ENCODE peak calls at places on chromosomes 7 and 10, in five cellular contexts. M, H, X, G and T are unnamed samples.

GRCh38 chr7:19017374-19017773 is 100.1 kb downstream of the TWIST1 start:
- DNase-seq in M (no peak), H (no peak), G (peak; percentile 19), X (no peak), T (no peak)

GRCh38 chr10:34654211-34654610 is 160.9 kb downstream of the PARD3 start:
- DNase-seq in X (no peak), G (no peak), H (no peak), M (no peak), T (no peak)

GRCh38 chr7:134703781-134704180 is 57.1 kb downstream of the BPGM start:
- DNase-seq in G (no peak), X (no peak), M (peak; percentile 28), H (peak; percentile 79), T (no peak)

GRCh38 chr7:122303522-122303970 is 1.0 kb downstream of the FEZF1 start:
- DNase-seq in M (no peak), X (no peak), H (no peak), G (peak; percentile 59), T (no peak)

GRCh38 chr10:114239117-114239993 is at the start of gene VWA2:
- DNase-seq in X (peak; percentile 76), M (peak; percentile 57), G (peak; percentile 77), H (no peak), T (peak; percentile 89)

GRCh38 chr10:97821308-97822038 is 28.2 kb upstream of the GOLGA7B start:
- DNase-seq in H (no peak), G (peak; percentile 44), M (no peak), X (no peak), T (no peak)

GRCh38 chr10:99944860-99945259 is 64.9 kb downstream of the DNMBP start:
- DNase-seq in H (no peak), G (no peak), X (no peak), M (no peak), T (no peak)

GRCh38 chr7:116315293-116315692 is 105.0 kb downstream of the TES start:
- DNase-seq in G (no peak), X (no peak), H (no peak), M (no peak), T (no peak)

GRCh38 chr10:3197354-3198003 is 24.9 kb upstream of the PITRM1 start:
- DNase-seq in G (peak; percentile 86), X (peak; percentile 80), H (peak; percentile 84), M (peak; percentile 85), T (peak; percentile 93)
- H3K4me3 ChIP-seq in G (no peak overlapping the region), X (peak overlapping the region; percentile 18), H (no peak overlapping the region), M (no peak overlapping the region), T (no peak overlapping the region)

DNA sequence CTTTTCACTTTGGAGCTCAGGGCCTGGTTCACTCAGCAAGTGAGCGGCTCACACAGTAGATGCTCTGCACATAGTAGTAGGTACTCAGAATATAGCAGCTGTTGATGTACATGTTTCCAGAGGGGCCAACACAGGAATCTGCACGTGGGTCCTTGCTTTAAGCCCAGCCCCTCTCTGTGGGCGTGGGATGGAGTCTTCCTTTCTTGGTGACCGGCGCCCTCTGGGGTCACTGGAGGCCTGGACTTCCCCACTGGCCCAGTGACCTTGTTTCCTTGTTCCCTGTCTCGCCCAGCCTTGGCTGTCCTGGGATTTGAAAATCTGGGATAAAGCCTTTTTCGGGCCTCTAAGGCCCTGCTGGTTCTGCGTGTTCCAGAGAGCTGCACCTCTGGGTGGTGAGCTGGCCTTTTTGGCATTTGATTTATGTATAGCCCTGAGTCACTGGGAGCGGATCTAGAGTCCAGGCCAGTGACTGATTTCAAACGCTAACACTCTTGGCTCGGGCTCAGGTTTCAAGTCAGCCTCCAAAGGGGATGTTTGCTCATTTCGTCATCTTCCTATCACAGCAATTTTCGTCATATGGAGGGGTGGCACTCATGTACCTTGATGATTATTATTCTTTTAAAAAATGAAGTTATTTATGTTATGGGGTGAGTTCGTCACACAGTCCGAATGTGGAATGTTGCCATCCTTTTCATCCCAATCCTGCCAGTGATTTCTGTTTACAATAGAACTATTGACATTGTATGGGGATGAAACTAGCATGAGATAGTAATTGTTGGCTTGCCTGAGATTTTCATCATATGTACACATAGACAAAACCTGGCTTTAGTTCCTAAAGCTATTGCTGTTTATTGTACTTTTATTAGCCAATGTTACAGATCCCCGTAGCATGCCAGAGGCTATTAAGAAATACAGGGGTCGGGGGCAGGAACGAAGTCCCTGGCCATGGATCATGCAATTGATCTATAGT is 65.5 kb downstream of the CUX1 start:
- DNase-seq in H (peak; percentile 83), M (peak; percentile 85), G (peak; percentile 56), X (peak; percentile 77), T (peak; percentile 76)
- TF ChIP-seq CTCF in H (no peak), M (no peak), G (peak; percentile 42), X (no peak), T (no peak)

DNA sequence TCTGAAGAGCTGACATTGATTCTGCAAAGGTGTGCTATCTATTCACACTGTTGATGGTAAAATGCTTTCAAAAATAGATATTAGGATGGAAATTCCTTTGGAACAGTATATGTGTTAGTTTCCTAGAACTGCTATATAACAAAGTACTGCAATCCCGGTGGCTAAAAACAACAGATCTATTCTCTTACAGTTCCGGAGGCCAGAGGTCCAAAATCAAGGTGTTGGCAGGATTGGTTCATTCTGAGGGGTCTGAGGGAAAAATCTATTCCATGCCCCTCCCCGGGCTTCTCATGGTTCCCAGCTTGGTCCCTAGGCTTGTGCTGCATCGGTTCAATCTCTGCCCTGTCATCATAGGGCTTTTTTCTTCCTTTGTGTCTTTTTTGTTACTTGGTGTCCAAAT is 79.9 kb downstream of the ADD3 start:
- DNase-seq in G (no peak), X (no peak), H (no peak), M (no peak), T (no peak)
- H3K4me1 ChIP-seq in G (peaks cover 16% of the 10 kb centered on the region), X (peaks cover 32% of the 10 kb centered on the region), H (no peaks in the 10 kb centered on the region), M (peaks cover 23% of the 10 kb centered on the region), T (peaks cover under 1% of the 10 kb centered on the region)

GRCh38 chr7:111081553-111081952 is 9.4 kb upstream of the LRRN3 start:
- DNase-seq in M (no peak), X (no peak), G (no peak), H (no peak), T (no peak)
- H3K4me3 ChIP-seq in M (no peak overlapping the region), X (no peak overlapping the region), G (no peak overlapping the region), H (no peak overlapping the region), T (no peak overlapping the region)

DNA sequence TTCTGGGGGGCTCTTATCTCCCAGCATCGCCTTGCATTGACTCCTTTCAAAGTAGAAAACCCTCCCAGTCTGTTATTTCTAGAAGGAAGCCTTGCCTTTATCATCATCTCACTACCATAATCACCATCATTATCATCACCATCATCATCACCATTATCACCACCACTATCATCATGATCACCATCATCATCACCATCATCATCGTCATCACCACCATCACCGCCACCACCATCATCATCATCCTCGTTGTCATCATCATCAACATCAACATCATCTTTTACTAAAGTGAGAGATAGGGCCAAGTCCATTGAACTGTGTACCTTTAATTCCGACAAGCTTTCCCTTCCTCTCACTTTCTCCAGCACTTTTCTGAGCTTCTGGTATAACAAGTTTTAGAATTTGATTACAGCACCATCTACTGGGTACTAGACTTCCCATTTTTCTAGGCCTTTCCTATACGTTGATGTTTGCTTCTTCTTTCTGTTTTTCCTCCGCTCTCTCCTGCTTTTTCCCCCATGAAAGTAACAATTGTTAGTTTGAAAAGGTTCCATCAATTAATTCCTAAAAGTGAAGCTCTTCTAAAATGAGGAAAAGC is 226.4 kb downstream of the BUB3 start:
- DNase-seq in M (no peak), G (peak; percentile 37), H (no peak), X (no peak), T (no peak)
- TF ChIP-seq CTCF in M (peak; percentile 4), G (peak; percentile 38), H (no peak), X (peak; percentile 15), T (peak; percentile 27)

DNA sequence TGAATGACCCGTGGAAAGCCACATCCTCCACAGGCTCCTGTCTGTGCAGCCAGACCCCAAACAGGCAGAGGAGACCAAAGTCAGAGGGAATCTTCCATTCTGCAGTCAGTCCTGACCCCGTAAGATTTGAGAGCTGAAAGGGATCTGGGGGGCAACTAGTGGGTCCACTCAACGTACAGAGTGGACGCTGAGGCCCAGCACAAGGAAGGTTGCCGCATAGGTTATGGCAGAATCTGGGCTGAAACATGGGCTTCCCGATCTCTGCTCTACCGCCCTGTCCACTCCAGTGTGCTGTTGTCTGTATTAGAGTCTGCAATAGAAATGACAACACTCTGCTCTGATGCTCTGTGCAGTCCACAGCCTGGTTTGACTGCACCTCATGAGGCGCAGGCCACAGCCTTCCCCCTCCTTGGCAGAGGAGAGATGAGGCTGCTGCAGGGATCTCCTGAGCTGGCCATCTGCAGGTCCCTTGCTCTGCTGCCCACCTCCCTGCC is 7.9 kb upstream of the ZNF22 start:
- DNase-seq in X (no peak), M (no peak), G (no peak), H (peak; percentile 23), T (no peak)
- H3K4me1 ChIP-seq in X (peaks cover 69% of the 10 kb centered on the region), M (peaks cover 39% of the 10 kb centered on the region), G (peaks cover 34% of the 10 kb centered on the region), H (peaks cover 46% of the 10 kb centered on the region), T (peaks cover 3% of the 10 kb centered on the region)

GRCh38 chr10:58756126-58756525 is 243.5 kb downstream of the BICC1 start:
- DNase-seq in H (no peak), G (no peak), M (no peak), X (no peak), T (no peak)
- H3K4me3 ChIP-seq in H (peak overlapping the region; percentile 4), G (no peak overlapping the region), M (no peak overlapping the region), X (no peak overlapping the region), T (no peak overlapping the region)

GRCh38 chr10:22324893-22325271 is 4.0 kb downstream of the BMI1 start:
- DNase-seq in G (no peak), M (no peak), X (no peak), H (no peak), T (no peak)

GRCh38 chr10:22325272-22325947 is 4.5 kb downstream of the BMI1 start:
- DNase-seq in X (peak; percentile 77), M (peak; percentile 79), H (peak; percentile 88), G (peak; percentile 95), T (peak; percentile 67)

GRCh38 chr10:22323538-22324305 is 2.8 kb downstream of the BMI1 start:
- DNase-seq in M (no peak), H (no peak), G (peak; percentile 45), X (no peak), T (no peak)

GRCh38 chr10:22324413-22324812 is 3.5 kb downstream of the BMI1 start:
- DNase-seq in M (no peak), G (no peak), X (no peak), H (no peak), T (no peak)

GRCh38 chr10:22325948-22326702 is 5.2 kb downstream of the BMI1 start:
- DNase-seq in M (no peak), H (no peak), G (peak; percentile 54), X (no peak), T (no peak)
- TF ChIP-seq CTCF in M (no peak), H (no peak), G (no peak), X (no peak), T (no peak)

GRCh38 chr7:39187130-39187529 is 209.4 kb downstream of the POU6F2 start:
- DNase-seq in X (no peak), H (no peak), M (no peak), G (peak; percentile 15), T (no peak)

GRCh38 chr7:39186131-39186530 is 208.4 kb downstream of the POU6F2 start:
- DNase-seq in M (no peak), H (no peak), X (no peak), G (no peak), T (no peak)

GRCh38 chr7:39186671-39187070 is 209.0 kb downstream of the POU6F2 start:
- DNase-seq in X (no peak), G (no peak), H (no peak), M (no peak), T (no peak)

GRCh38 chr7:39181398-39181797 is 203.7 kb downstream of the POU6F2 start:
- DNase-seq in X (no peak), H (no peak), M (no peak), G (no peak), T (no peak)

GRCh38 chr7:39184387-39184786 is 206.7 kb downstream of the POU6F2 start:
- DNase-seq in G (peak; percentile 51), M (no peak), H (no peak), X (no peak), T (no peak)
- H3K4me1 ChIP-seq in G (no peaks in the 10 kb centered on the region), M (no peaks in the 10 kb centered on the region), H (no peaks in the 10 kb centered on the region), X (no peaks in the 10 kb centered on the region), T (no peaks in the 10 kb centered on the region)